ENCODE peak calls at places on chromosomes 12 and 14, in eight cellular contexts. F is T-cell; V is activated naive CD8-positive, alpha-beta T cell treated with anti-CD3 and anti-CD28 coated beads, Interleukin-2, amount 50 U/mL, for 24 hours; J is AG08396; I is activated CD4-positive, alpha-beta T cell treated with anti-CD3 and anti-CD28 coated beads for 4 hours; P is psoas muscle; X is HuH-7.5; M is RCC 7860. N is an unnamed sample.

GRCh38 chr14:71856199-71856919 is 75.9 kb upstream of the RGS6 start:
- DNase-seq in J (no peak), I (no peak), X (no peak), P (no peak), V (peak; percentile 6), F (no peak), M (no peak), N (no peak)

GRCh38 chr12:113185180-113186032 is at the start of the genes DDX54 and RITA1:
- DNase-seq in F (peak; percentile 76), P (peak; percentile 90), M (peak; percentile 55), J (peak; percentile 87), V (peak; percentile 86), X (peak; percentile 65), I (peak; percentile 82), N (peak; percentile 79)

GRCh38 chr14:95463173-95463901 is 53.1 kb downstream of the SYNE3 start:
- DNase-seq in V (no peak), J (no peak), P (peak; percentile 67), M (no peak), F (peak; percentile 47), I (peak; percentile 21), X (no peak), N (no peak)

GRCh38 chr12:946656-947055 is 2.8 kb downstream of the RAD52 start:
- DNase-seq in I (no peak), V (no peak), X (no peak), J (no peak), F (no peak), M (no peak), P (no peak), N (no peak)

GRCh38 chr12:105338954-105339353 is 8.5 kb downstream of the C12orf75 start:
- DNase-seq in I (no peak), X (no peak), F (no peak), M (no peak), V (no peak), P (no peak), J (no peak), N (no peak)

GRCh38 chr12:110741795-110742717 is 635 bp downstream of the PPP1CC start:
- DNase-seq in I (peak; percentile 15), F (no peak), X (peak; percentile 31), J (peak; percentile 34), P (peak; percentile 71), V (peak; percentile 17), M (no peak), N (no peak)

GRCh38 chr14:96824283-96824682 is 27.1 kb downstream of the VRK1 start:
- DNase-seq in X (no peak), F (no peak), J (peak; percentile 29), I (no peak), M (no peak), P (no peak), V (no peak), N (no peak)

GRCh38 chr14:31880935-31881334 is 196.2 kb upstream of the ARHGAP5 start:
- DNase-seq in M (peak; percentile 84), X (peak; percentile 51), I (no peak), V (no peak), F (no peak), J (peak; percentile 85), P (no peak), N (no peak)

GRCh38 chr12:92185052-92185451 is 39.4 kb upstream of the BTG1 start:
- DNase-seq in F (peak; percentile 4), V (peak; percentile 21), P (no peak), X (no peak), M (no peak), I (peak; percentile 9), J (no peak), N (no peak)

GRCh38 chr12:123401753-123402683 is 18.1 kb downstream of the KMT5A start:
- DNase-seq in I (no peak), X (no peak), P (no peak), F (no peak), J (no peak), V (no peak), M (no peak), N (no peak)

GRCh38 chr14:84225243-84225642 is 1304.7 kb upstream of the FLRT2 start:
- DNase-seq in J (no peak), I (no peak), X (no peak), V (no peak), M (no peak), P (no peak), F (no peak), N (no peak)

GRCh38 chr12:76264617-76265016 is 83.6 kb downstream of the BBS10 start:
- DNase-seq in F (no peak), J (no peak), V (no peak), P (no peak), X (no peak), I (no peak), M (no peak), N (no peak)

GRCh38 chr14:65560340-65561027 is 148.0 kb downstream of the FUT8 start:
- DNase-seq in V (no peak), I (no peak), P (no peak), X (no peak), J (no peak), F (no peak), M (peak; percentile 10), N (no peak)

GRCh38 chr14:55707365-55707804 is 127.4 kb downstream of the KTN1 start:
- DNase-seq in F (no peak), M (no peak), J (peak; percentile 15), I (no peak), V (no peak), P (no peak), X (no peak), N (peak; percentile 11)

N was measured in K562.